ENCODE peak calls at places on chromosomes 11 and 22, in eight cellular contexts. H is lower lobe of right lung, A is prostate gland, W is foreskin keratinocyte, Y is suprapubic skin, G is IMR-90, F is heart right ventricle, R is endodermal cell. U is an unnamed sample.

GRCh38 chr11:124917115-124917637 is 1.9 kb upstream of the HEPN1 start:
- DNase-seq in H (no peak), A (no peak), W (no peak), Y (no peak), G (peak; percentile 89), F (no peak), R (no peak), U (no peak)

GRCh38 chr11:112878228-112878627 is 83.0 kb upstream of the NCAM1 start:
- DNase-seq in H (no peak), A (no peak), W (no peak), Y (no peak), G (no peak), F (no peak), R (peak; percentile 51), U (no peak)

GRCh38 chr11:36030707-36031365 is 87.0 kb downstream of the LDLRAD3 start:
- DNase-seq in H (no peak), A (no peak), W (no peak), Y (no peak), G (peak; percentile 78), F (no peak), R (no peak), U (no peak)

GRCh38 chr11:61956191-61957027 is 6.3 kb downstream of the BEST1 start:
- DNase-seq in H (no peak), A (no peak), W (no peak), Y (no peak), G (no peak), F (no peak), R (no peak), U (no peak)

GRCh38 chr11:1667906-1668305 is 29.1 kb upstream of the KRTAP5-6 start:
- DNase-seq in H (no peak), A (no peak), W (no peak), Y (no peak), G (no peak), F (no peak), R (no peak), U (no peak)

GRCh38 chr11:65225284-65226102 is 36.3 kb upstream of the POLA2 start:
- DNase-seq in H (peak; percentile 73), A (peak; percentile 53), W (peak; percentile 45), Y (no peak), G (peak; percentile 52), F (peak; percentile 59), R (peak; percentile 89), U (peak; percentile 60)

GRCh38 chr11:68150029-68150428 is 28.8 kb upstream of the CHKA start:
- DNase-seq in H (peak; percentile 76), A (no peak), W (peak; percentile 11), Y (peak; percentile 48), G (peak; percentile 57), F (no peak), R (no peak), U (peak; percentile 84)

GRCh38 chr11:199004-199581 is 6.2 kb downstream of the SCGB1C1 start:
- DNase-seq in H (peak; percentile 44), A (no peak), W (no peak), Y (peak; percentile 67), G (no peak), F (no peak), R (peak; percentile 31), U (no peak)

GRCh38 chr11:43419460-43419859 is 60.7 kb downstream of the TTC17 start:
- DNase-seq in H (no peak), A (peak; percentile 17), W (no peak), Y (no peak), G (peak; percentile 53), F (peak; percentile 7), R (peak; percentile 56), U (no peak)

GRCh38 chr11:118763038-118763437 is 27.9 kb downstream of the DDX6 start:
- DNase-seq in H (no peak), A (no peak), W (no peak), Y (no peak), G (no peak), F (no peak), R (no peak), U (no peak)

GRCh38 chr11:112881461-112881860 is 79.8 kb upstream of the NCAM1 start:
- DNase-seq in H (peak; percentile 55), A (peak; percentile 11), W (no peak), Y (no peak), G (no peak), F (peak; percentile 80), R (peak; percentile 95), U (peak; percentile 62)

GRCh38 chr11:14270690-14271542 is 88.1 kb downstream of the RRAS2 start:
- DNase-seq in H (no peak), A (no peak), W (no peak), Y (no peak), G (no peak), F (no peak), R (no peak), U (no peak)

GRCh38 chr11:66051371-66051765 is 796 bp upstream of the SF3B2 start:
- DNase-seq in H (no peak), A (no peak), W (no peak), Y (no peak), G (no peak), F (no peak), R (no peak), U (no peak)

GRCh38 chr11:123103326-123103980 is 41.5 kb upstream of the HSPA8 start:
- DNase-seq in H (no peak), A (no peak), W (no peak), Y (peak; percentile 83), G (peak; percentile 75), F (peak; percentile 85), R (peak; percentile 73), U (no peak)

GRCh38 chr11:14435717-14436116 is 63.9 kb downstream of the COPB1 start:
- DNase-seq in H (no peak), A (no peak), W (no peak), Y (no peak), G (no peak), F (no peak), R (no peak), U (no peak)

GRCh38 chr11:79381036-79381435 is 59.8 kb downstream of the TENM4 start:
- DNase-seq in H (no peak), A (no peak), W (no peak), Y (no peak), G (no peak), F (no peak), R (no peak), U (no peak)
- H3K27ac ChIP-seq in H (no peak overlapping the region), A (no peak overlapping the region), W (no peak overlapping the region), Y (no peak overlapping the region), G (no peak overlapping the region), F (no peak overlapping the region), R (no peak overlapping the region), U (no peak overlapping the region)

DNA sequence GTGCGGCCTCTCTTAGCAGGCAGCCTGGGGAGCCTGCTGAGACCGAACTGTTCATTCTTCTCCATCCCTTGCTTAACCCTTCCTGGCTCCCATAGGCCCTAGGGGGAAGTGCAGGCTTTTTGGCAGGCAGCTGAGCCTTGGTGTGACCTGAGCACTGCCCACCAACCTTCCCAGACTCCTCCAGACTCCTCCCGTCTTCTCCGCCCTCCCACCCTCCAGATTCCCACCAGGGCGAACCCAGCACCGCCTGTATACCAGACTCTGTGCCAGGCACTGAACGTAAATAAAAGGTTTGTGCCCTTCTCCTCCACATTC is 7.9 kb downstream of the RELT start:
- DNase-seq in H (no peak), A (no peak), W (no peak), Y (no peak), G (no peak), F (no peak), R (no peak), U (no peak)
- H3K4me1 ChIP-seq in H (peaks cover 96% of the 10 kb centered on the region), A (peaks cover 5% of the 10 kb centered on the region), W (peaks cover 37% of the 10 kb centered on the region), Y (peaks cover 75% of the 10 kb centered on the region), G (peaks cover 33% of the 10 kb centered on the region), F (peaks cover 100% of the 10 kb centered on the region), R (no peaks in the 10 kb centered on the region), U (no peaks in the 10 kb centered on the region)

DNA sequence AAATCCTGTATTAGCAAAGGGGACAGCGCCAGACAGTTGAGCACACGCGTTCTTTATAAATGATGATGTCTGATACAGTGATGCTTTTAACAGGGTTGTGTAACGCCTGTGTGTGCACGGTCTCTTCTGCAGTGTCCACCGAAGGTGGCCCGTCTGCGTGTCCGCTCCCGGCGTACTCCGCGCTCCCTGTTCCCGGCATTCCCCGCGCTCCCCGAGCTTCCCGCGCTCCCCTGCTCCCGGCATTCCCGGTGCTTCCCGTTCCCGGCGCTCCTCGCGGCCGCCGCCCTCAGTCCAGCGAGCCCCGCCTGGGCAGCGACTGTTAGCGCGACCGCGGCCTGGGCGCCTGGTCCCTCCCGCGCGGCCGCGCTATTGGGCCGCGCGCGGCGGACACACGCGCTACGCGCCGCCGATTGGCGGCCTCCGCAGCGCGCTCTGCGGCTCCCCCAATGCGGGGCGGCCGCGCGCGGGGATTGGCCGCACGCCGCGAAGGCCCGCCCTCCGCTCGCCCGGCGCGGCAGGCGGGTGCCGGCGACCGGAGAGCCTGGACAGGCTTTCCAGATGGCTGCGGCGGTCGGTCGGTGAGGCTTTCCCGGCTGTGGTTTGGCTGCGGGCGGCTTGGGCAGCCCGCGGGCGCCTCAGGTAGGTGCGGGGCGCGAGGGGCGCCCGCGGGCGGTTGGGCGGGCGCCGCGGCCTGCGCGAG is at the start of gene DGCR8:
- DNase-seq in H (peak; percentile 94), A (peak; percentile 95), W (peak; percentile 84), Y (peak; percentile 91), G (peak; percentile 93), F (peak; percentile 95), R (peak; percentile 96), U (peak; percentile 96)
- TF ChIP-seq CTCF in H (no peak), A (no peak), W (peak; percentile 2), Y (no peak), G (no peak), F (no peak), R (no peak), U (no peak)

DNA sequence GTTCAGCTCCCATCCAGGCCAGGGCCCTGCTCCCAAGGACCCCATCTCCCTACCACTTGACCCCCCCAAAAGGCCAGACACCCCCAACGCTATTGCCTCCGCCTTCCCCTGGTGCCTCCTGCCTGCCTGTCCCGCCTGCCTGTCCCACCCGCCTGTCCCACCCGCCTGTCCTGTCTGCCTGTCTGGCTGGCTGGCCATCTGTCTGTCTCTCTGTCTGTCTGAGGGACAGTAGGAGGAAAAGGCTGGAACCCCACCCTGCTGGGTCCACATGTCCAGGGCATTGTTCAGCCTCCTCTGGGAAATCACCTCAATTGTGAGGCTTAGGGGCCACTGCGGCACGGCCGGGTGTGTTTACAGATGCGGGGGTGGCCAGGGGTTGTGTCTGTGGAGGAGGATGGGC is 25.3 kb upstream of the CBX7 start:
- DNase-seq in H (no peak), A (no peak), W (no peak), Y (peak; percentile 82), G (no peak), F (peak; percentile 56), R (peak; percentile 55), U (no peak)
- H3K27ac ChIP-seq in H (peak overlapping the region; percentile 86), A (peak overlapping the region; percentile 70), W (no peak overlapping the region), Y (peak overlapping the region; percentile 77), G (peak overlapping the region; percentile 5), F (peak overlapping the region; percentile 87), R (no peak overlapping the region), U (no peak overlapping the region)

DNA sequence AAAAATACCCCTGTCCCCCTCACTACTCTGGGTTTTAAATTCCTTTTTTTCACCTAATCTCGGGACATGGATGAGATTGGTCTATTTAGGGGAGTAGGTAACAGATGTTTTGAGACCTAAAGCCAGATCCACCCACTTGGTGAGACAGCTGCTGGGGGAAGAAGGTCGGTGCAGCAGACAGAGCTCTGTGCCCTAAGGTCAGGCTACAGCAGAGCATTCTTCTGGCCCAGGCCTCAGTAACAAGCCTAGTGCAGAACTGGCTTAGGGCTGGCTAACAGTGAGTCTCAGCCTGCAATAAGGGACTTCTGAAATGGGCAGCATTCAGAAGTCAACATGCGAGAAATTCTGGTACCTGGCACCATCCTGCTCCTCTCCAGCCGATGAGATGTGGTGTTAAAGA is 444.9 kb upstream of the KIRREL3 start:
- DNase-seq in H (no peak), A (no peak), W (no peak), Y (no peak), G (no peak), F (no peak), R (no peak), U (no peak)
- H3K4me1 ChIP-seq in H (no peaks in the 10 kb centered on the region), A (no peaks in the 10 kb centered on the region), W (no peaks in the 10 kb centered on the region), Y (no peaks in the 10 kb centered on the region), G (no peaks in the 10 kb centered on the region), F (no peaks in the 10 kb centered on the region), R (no peaks in the 10 kb centered on the region), U (no peaks in the 10 kb centered on the region)

U was measured in pancreas.